ENCODE peak calls at places on chromosomes 5 and 9, in ten cellular contexts. R, Y, W, H, P, T, I, S, Q and U are unnamed samples.

GRCh38 chr5:116305899-116306298 is 221.1 kb downstream of the COMMD10 start:
- DNase-seq in R (no peak), Y (no peak), W (no peak), H (no peak), P (no peak), T (no peak), I (no peak), S (no peak), Q (no peak), U (no peak)

GRCh38 chr5:96235008-96235910 is 197.8 kb downstream of the PCSK1 start:
- DNase-seq in R (no peak), Y (no peak), W (no peak), H (peak; percentile 58), P (no peak), T (no peak), I (no peak), S (no peak), Q (no peak), U (no peak)

GRCh38 chr9:94921656-94922055 is 195.2 kb downstream of the AOPEP start:
- DNase-seq in R (no peak), Y (no peak), W (no peak), H (no peak), P (no peak), T (no peak), I (no peak), S (no peak), Q (no peak), U (no peak)

GRCh38 chr9:132249123-132249522 is 87.3 kb downstream of the NTNG2 start:
- DNase-seq in R (no peak), Y (no peak), W (no peak), H (no peak), P (no peak), T (no peak), I (no peak), S (no peak), Q (no peak), U (no peak)

GRCh38 chr9:34980181-34980761 is 9.3 kb upstream of the DNAJB5 start:
- DNase-seq in R (no peak), Y (no peak), W (no peak), H (no peak), P (no peak), T (no peak), I (no peak), S (no peak), Q (no peak), U (no peak)

GRCh38 chr9:125233678-125234077 is 7.5 kb downstream of the HSPA5 start:
- DNase-seq in R (no peak), Y (no peak), W (no peak), H (peak; percentile 98), P (no peak), T (no peak), I (no peak), S (no peak), Q (no peak), U (no peak)

GRCh38 chr5:81370912-81371311 is 23.0 kb downstream of the ACOT12 start:
- DNase-seq in R (no peak), Y (no peak), W (no peak), H (no peak), P (no peak), T (no peak), I (no peak), S (no peak), Q (no peak), U (no peak)

GRCh38 chr9:72442212-72442607 is 77.2 kb upstream of the ZFAND5 start:
- DNase-seq in R (no peak), Y (no peak), W (no peak), H (peak; percentile 88), P (no peak), T (no peak), I (no peak), S (no peak), Q (no peak), U (no peak)

GRCh38 chr9:113548221-113549041 is 84.9 kb downstream of the RGS3 start:
- DNase-seq in R (peak; percentile 17), Y (no peak), W (no peak), H (peak; percentile 81), P (no peak), T (no peak), I (no peak), S (no peak), Q (peak; percentile 89), U (no peak)

GRCh38 chr9:97802276-97802675 is 50.8 kb upstream of the FOXE1 start:
- DNase-seq in R (no peak), Y (no peak), W (no peak), H (no peak), P (no peak), T (no peak), I (no peak), S (no peak), Q (no peak), U (peak; percentile 79)

GRCh38 chr5:94856257-94856656 is 237.8 kb downstream of the SLF1 start:
- DNase-seq in R (no peak), Y (no peak), W (no peak), H (no peak), P (peak; percentile 20), T (no peak), I (no peak), S (no peak), Q (no peak), U (no peak)

GRCh38 chr9:101465330-101465915 is 29.8 kb upstream of the ALDOB start:
- DNase-seq in R (no peak), Y (peak; percentile 70), W (peak; percentile 25), H (peak; percentile 82), P (peak; percentile 44), T (no peak), I (no peak), S (no peak), Q (no peak), U (no peak)